ENCODE peak calls at places on chromosomes 3 and 15, in ten cellular contexts. One of them, this sample, is unnamed.
A peak's percentile ranks its signal among the peaks of the same experiment; 100 is the strongest.

GRCh38 chr3:146972726-146973125 is 367.6 kb upstream of the PLSCR5 start:
- DNase-seq in tibial nerve: no peak
- DNase-seq in SK-N-SH: no peak
- DNase-seq in HCT116: no peak
- DNase-seq in hepatocyte: no peak
- DNase-seq in psoas muscle: no peak
- DNase-seq in stomach: no peak
- DNase-seq in astrocyte: peak; percentile 95
- DNase-seq in lung: no peak
- DNase-seq in upper lobe of right lung: no peak
- DNase-seq in this sample: no peak

GRCh38 chr3:43858052-43858701 is 167.4 kb downstream of the ABHD5 start:
- DNase-seq in tibial nerve: no peak
- DNase-seq in SK-N-SH: no peak
- DNase-seq in HCT116: no peak
- DNase-seq in hepatocyte: no peak
- DNase-seq in psoas muscle: no peak
- DNase-seq in stomach: no peak
- DNase-seq in astrocyte: no peak
- DNase-seq in lung: no peak
- DNase-seq in upper lobe of right lung: no peak
- DNase-seq in this sample: no peak

GRCh38 chr3:69012836-69013255 is 638 bp downstream of the EOGT start:
- DNase-seq in tibial nerve: no peak
- DNase-seq in SK-N-SH: peak; percentile 87
- DNase-seq in HCT116: no peak
- DNase-seq in hepatocyte: peak; percentile 71
- DNase-seq in psoas muscle: peak; percentile 71
- DNase-seq in stomach: peak; percentile 53
- DNase-seq in astrocyte: peak; percentile 29
- DNase-seq in lung: peak; percentile 49
- DNase-seq in upper lobe of right lung: peak; percentile 83
- DNase-seq in this sample: no peak

GRCh38 chr15:77044228-77045042 is 26.5 kb downstream of the TSPAN3 start:
- DNase-seq in tibial nerve: no peak
- DNase-seq in SK-N-SH: no peak
- DNase-seq in HCT116: no peak
- DNase-seq in hepatocyte: no peak
- DNase-seq in psoas muscle: no peak
- DNase-seq in stomach: no peak
- DNase-seq in astrocyte: no peak
- DNase-seq in lung: peak; percentile 25
- DNase-seq in upper lobe of right lung: no peak
- DNase-seq in this sample: no peak

GRCh38 chr3:132332082-132332964 is 15.1 kb downstream of the ACP3 start:
- DNase-seq in tibial nerve: no peak
- DNase-seq in SK-N-SH: no peak
- DNase-seq in HCT116: no peak
- DNase-seq in hepatocyte: no peak
- DNase-seq in psoas muscle: no peak
- DNase-seq in stomach: no peak
- DNase-seq in astrocyte: no peak
- DNase-seq in lung: no peak
- DNase-seq in upper lobe of right lung: no peak
- DNase-seq in this sample: no peak

GRCh38 chr3:49500408-49501257 is 30.6 kb downstream of the DAG1 start:
- DNase-seq in tibial nerve: no peak
- DNase-seq in SK-N-SH: no peak
- DNase-seq in HCT116: peak; percentile 81
- DNase-seq in hepatocyte: peak; percentile 87
- DNase-seq in psoas muscle: peak; percentile 72
- DNase-seq in stomach: peak; percentile 53
- DNase-seq in astrocyte: peak; percentile 99
- DNase-seq in lung: peak; percentile 57
- DNase-seq in upper lobe of right lung: no peak
- DNase-seq in this sample: peak; percentile 73

GRCh38 chr3:109109574-109109973 is 8.4 kb downstream of the MORC1 start:
- DNase-seq in tibial nerve: no peak
- DNase-seq in SK-N-SH: no peak
- DNase-seq in HCT116: no peak
- DNase-seq in hepatocyte: no peak
- DNase-seq in psoas muscle: no peak
- DNase-seq in stomach: no peak
- DNase-seq in astrocyte: no peak
- DNase-seq in lung: no peak
- DNase-seq in upper lobe of right lung: no peak
- DNase-seq in this sample: no peak

GRCh38 chr3:138289701-138290100 is 40.0 kb downstream of the NME9 start:
- DNase-seq in tibial nerve: no peak
- DNase-seq in SK-N-SH: no peak
- DNase-seq in HCT116: no peak
- DNase-seq in hepatocyte: no peak
- DNase-seq in psoas muscle: no peak
- DNase-seq in stomach: no peak
- DNase-seq in astrocyte: no peak
- DNase-seq in lung: no peak
- DNase-seq in upper lobe of right lung: no peak
- DNase-seq in this sample: no peak

GRCh38 chr15:31327674-31328424 is 1.2 kb downstream of the KLF13 start:
- DNase-seq in tibial nerve: no peak
- DNase-seq in SK-N-SH: peak; percentile 81
- DNase-seq in HCT116: no peak
- DNase-seq in hepatocyte: peak; percentile 89
- DNase-seq in psoas muscle: peak; percentile 56
- DNase-seq in stomach: peak; percentile 76
- DNase-seq in astrocyte: no peak
- DNase-seq in lung: peak; percentile 77
- DNase-seq in upper lobe of right lung: peak; percentile 93
- DNase-seq in this sample: no peak

GRCh38 chr15:64582202-64582601 is 121.8 kb downstream of the ZNF609 start:
- DNase-seq in tibial nerve: no peak
- DNase-seq in SK-N-SH: no peak
- DNase-seq in HCT116: no peak
- DNase-seq in hepatocyte: no peak
- DNase-seq in psoas muscle: no peak
- DNase-seq in stomach: no peak
- DNase-seq in astrocyte: peak; percentile 47
- DNase-seq in lung: no peak
- DNase-seq in upper lobe of right lung: no peak
- DNase-seq in this sample: no peak

GRCh38 chr15:43886558-43886957 is 59.8 kb downstream of the WDR76 start:
- DNase-seq in tibial nerve: no peak
- DNase-seq in SK-N-SH: no peak
- DNase-seq in HCT116: no peak
- DNase-seq in hepatocyte: no peak
- DNase-seq in psoas muscle: no peak
- DNase-seq in stomach: no peak
- DNase-seq in astrocyte: no peak
- DNase-seq in lung: no peak
- DNase-seq in upper lobe of right lung: no peak
- DNase-seq in this sample: no peak

DNA sequence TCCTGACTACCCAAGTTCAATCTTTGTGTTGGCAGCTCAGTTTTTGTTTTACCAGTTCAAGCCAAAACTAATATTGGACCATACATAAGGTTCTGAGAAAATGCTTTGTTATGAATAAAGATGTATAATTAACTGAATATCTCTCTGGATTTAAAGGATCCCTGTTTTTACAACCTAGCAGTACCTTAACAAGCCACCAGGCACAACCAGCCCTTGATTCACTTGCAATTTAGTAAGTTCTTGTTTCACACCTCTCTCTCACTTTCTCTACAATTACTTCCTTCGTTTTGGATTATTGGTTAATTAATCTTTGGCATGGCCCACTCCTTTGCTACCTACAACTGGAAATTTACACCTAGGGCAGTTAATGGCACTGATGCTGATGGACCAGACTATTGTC is 531.9 kb downstream of the SQOR start:
- DNase-seq in tibial nerve: no peak
- DNase-seq in SK-N-SH: no peak
- DNase-seq in HCT116: no peak
- DNase-seq in hepatocyte: no peak
- DNase-seq in psoas muscle: no peak
- DNase-seq in stomach: no peak
- DNase-seq in astrocyte: no peak
- DNase-seq in lung: no peak
- DNase-seq in upper lobe of right lung: no peak
- DNase-seq in this sample: no peak
- TF ChIP-seq CTCF in tibial nerve: no peak
- TF ChIP-seq CTCF in SK-N-SH: no peak
- TF ChIP-seq CTCF in HCT116: no peak
- TF ChIP-seq CTCF in hepatocyte: no peak
- TF ChIP-seq CTCF in psoas muscle: no peak
- TF ChIP-seq CTCF in stomach: no peak
- TF ChIP-seq CTCF in astrocyte: no peak
- TF ChIP-seq CTCF in lung: no peak
- TF ChIP-seq CTCF in upper lobe of right lung: no peak
- TF ChIP-seq CTCF in this sample: no peak

DNA sequence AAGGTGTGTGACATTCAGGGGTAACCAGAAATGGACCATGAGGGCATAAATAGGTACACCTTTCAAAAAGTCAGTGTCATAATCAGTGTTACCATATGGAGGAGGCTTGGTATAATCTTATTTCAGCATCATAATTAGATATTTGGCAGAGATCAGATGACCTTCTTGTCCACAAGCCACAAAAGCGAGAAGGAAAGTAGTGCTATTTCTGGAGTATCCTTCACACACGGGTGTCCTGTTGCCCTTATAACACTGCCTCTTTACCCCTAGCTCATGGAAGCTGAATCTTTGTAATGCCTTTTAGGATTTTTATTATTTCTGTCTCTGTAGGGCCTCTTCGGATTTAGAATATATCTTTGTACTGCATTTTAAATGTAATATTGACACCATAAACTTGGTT is 132.8 kb downstream of the LRIG1 start:
- DNase-seq in tibial nerve: no peak
- DNase-seq in SK-N-SH: no peak
- DNase-seq in HCT116: no peak
- DNase-seq in hepatocyte: no peak
- DNase-seq in psoas muscle: no peak
- DNase-seq in stomach: no peak
- DNase-seq in astrocyte: no peak
- DNase-seq in lung: no peak
- DNase-seq in upper lobe of right lung: no peak
- DNase-seq in this sample: no peak
- H3K4me1 ChIP-seq in tibial nerve: no peaks in the 10 kb centered on the region
- H3K4me1 ChIP-seq in SK-N-SH: no peaks in the 10 kb centered on the region
- H3K4me1 ChIP-seq in HCT116: no peaks in the 10 kb centered on the region
- H3K4me1 ChIP-seq in hepatocyte: peaks cover 11% of the 10 kb centered on the region
- H3K4me1 ChIP-seq in psoas muscle: peaks cover 31% of the 10 kb centered on the region
- H3K4me1 ChIP-seq in stomach: peaks cover 7% of the 10 kb centered on the region
- H3K4me1 ChIP-seq in astrocyte: peaks cover 4% of the 10 kb centered on the region
- H3K4me1 ChIP-seq in lung: no peaks in the 10 kb centered on the region
- H3K4me1 ChIP-seq in upper lobe of right lung: no peaks in the 10 kb centered on the region
- H3K4me1 ChIP-seq in this sample: peaks cover 3% of the 10 kb centered on the region

DNA sequence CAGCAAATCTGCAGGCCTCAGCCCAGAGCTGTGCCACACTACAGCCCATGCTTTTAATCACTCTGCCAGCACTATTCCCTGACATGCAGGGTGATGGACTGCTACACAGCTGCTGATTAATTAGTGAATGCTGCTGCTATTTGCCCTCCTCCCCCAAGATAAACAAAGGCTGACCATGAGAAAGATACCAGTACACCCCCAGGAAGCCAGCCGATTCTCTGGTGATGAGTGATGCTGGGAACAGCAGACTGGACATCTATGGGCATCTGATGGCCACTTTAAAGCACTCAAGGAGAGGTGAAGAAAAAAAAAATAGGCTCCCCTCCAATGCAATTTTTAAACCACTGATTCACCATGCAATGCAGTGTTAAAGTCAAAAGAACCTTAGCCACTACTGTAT is 39.2 kb downstream of the RFTN1 start:
- DNase-seq in tibial nerve: no peak
- DNase-seq in SK-N-SH: no peak
- DNase-seq in HCT116: no peak
- DNase-seq in hepatocyte: no peak
- DNase-seq in psoas muscle: no peak
- DNase-seq in stomach: no peak
- DNase-seq in astrocyte: peak; percentile 92
- DNase-seq in lung: no peak
- DNase-seq in upper lobe of right lung: no peak
- DNase-seq in this sample: no peak
- H3K9me3 ChIP-seq in tibial nerve: no peaks in the 10 kb centered on the region
- H3K9me3 ChIP-seq in SK-N-SH: no peaks in the 10 kb centered on the region
- H3K9me3 ChIP-seq in HCT116: no peaks in the 10 kb centered on the region
- H3K9me3 ChIP-seq in hepatocyte: no peaks in the 10 kb centered on the region
- H3K9me3 ChIP-seq in psoas muscle: no peaks in the 10 kb centered on the region
- H3K9me3 ChIP-seq in stomach: no peaks in the 10 kb centered on the region
- H3K9me3 ChIP-seq in astrocyte: no peaks in the 10 kb centered on the region
- H3K9me3 ChIP-seq in lung: no peaks in the 10 kb centered on the region
- H3K9me3 ChIP-seq in upper lobe of right lung: no peaks in the 10 kb centered on the region
- H3K9me3 ChIP-seq in this sample: peaks cover 5% of the 10 kb centered on the region

GRCh38 chr3:197888511-197888910 is 61.5 kb upstream of the RPL35A start:
- DNase-seq in tibial nerve: no peak
- DNase-seq in SK-N-SH: no peak
- DNase-seq in HCT116: no peak
- DNase-seq in hepatocyte: no peak
- DNase-seq in psoas muscle: no peak
- DNase-seq in stomach: no peak
- DNase-seq in astrocyte: no peak
- DNase-seq in lung: no peak
- DNase-seq in upper lobe of right lung: no peak
- DNase-seq in this sample: no peak

GRCh38 chr3:197889204-197889930 is 60.6 kb upstream of the RPL35A start:
- DNase-seq in tibial nerve: no peak
- DNase-seq in SK-N-SH: no peak
- DNase-seq in HCT116: peak; percentile 8
- DNase-seq in hepatocyte: peak; percentile 34
- DNase-seq in psoas muscle: no peak
- DNase-seq in stomach: no peak
- DNase-seq in astrocyte: no peak
- DNase-seq in lung: no peak
- DNase-seq in upper lobe of right lung: no peak
- DNase-seq in this sample: no peak

GRCh38 chr3:197896421-197896820 is 53.6 kb upstream of the RPL35A start:
- DNase-seq in tibial nerve: no peak
- DNase-seq in SK-N-SH: no peak
- DNase-seq in HCT116: no peak
- DNase-seq in hepatocyte: no peak
- DNase-seq in psoas muscle: no peak
- DNase-seq in stomach: no peak
- DNase-seq in astrocyte: no peak
- DNase-seq in lung: no peak
- DNase-seq in upper lobe of right lung: no peak
- DNase-seq in this sample: no peak

GRCh38 chr3:197892162-197892561 is 57.8 kb upstream of the RPL35A start:
- DNase-seq in tibial nerve: no peak
- DNase-seq in SK-N-SH: no peak
- DNase-seq in HCT116: no peak
- DNase-seq in hepatocyte: no peak
- DNase-seq in psoas muscle: no peak
- DNase-seq in stomach: no peak
- DNase-seq in astrocyte: no peak
- DNase-seq in lung: no peak
- DNase-seq in upper lobe of right lung: no peak
- DNase-seq in this sample: no peak

DNA sequence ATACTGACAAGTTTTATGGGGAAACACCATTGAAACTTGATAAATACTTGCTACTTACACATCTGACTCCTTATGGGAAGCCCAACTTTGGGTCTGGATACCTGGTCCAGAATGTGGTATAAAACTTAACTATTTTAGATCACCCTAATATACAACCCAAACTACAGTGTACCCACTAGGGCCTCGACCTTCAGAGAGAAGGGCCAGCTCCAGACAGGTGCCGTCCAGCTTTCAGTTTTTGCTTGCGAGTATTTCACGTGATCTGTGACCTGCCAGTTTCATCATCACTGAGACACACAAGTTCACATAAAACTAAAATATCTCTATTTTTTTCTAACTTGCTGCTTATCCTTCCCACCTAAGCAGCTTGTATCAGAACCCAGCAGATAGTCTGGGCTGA is 59.3 kb upstream of the RPL35A start:
- DNase-seq in tibial nerve: no peak
- DNase-seq in SK-N-SH: no peak
- DNase-seq in HCT116: no peak
- DNase-seq in hepatocyte: no peak
- DNase-seq in psoas muscle: no peak
- DNase-seq in stomach: no peak
- DNase-seq in astrocyte: no peak
- DNase-seq in lung: no peak
- DNase-seq in upper lobe of right lung: no peak
- DNase-seq in this sample: no peak
- TF ChIP-seq CTCF in tibial nerve: no peak
- TF ChIP-seq CTCF in SK-N-SH: no peak
- TF ChIP-seq CTCF in HCT116: no peak
- TF ChIP-seq CTCF in hepatocyte: no peak
- TF ChIP-seq CTCF in psoas muscle: no peak
- TF ChIP-seq CTCF in stomach: no peak
- TF ChIP-seq CTCF in astrocyte: no peak
- TF ChIP-seq CTCF in lung: no peak
- TF ChIP-seq CTCF in upper lobe of right lung: no peak
- TF ChIP-seq CTCF in this sample: no peak